ENCODE peak calls at places on chromosomes 16 and 17, in eight cellular contexts. One of them, this sample, is unnamed.

GRCh38 chr17:214881-215331 is 33.5 kb upstream of the DOC2B start:
- DNase-seq in retinal pigment epithelial cell: no peak
- DNase-seq in AG04450: no peak
- DNase-seq in prostate gland: no peak
- DNase-seq in keratinocyte: no peak
- DNase-seq in right lobe of liver: no peak
- DNase-seq in fibroblast of lung: no peak
- DNase-seq in kidney epithelial cell: no peak
- DNase-seq in this sample: no peak

GRCh38 chr16:58024673-58025350 is 742 bp upstream of the MMP15 start:
- DNase-seq in retinal pigment epithelial cell: no peak
- DNase-seq in AG04450: no peak
- DNase-seq in prostate gland: no peak
- DNase-seq in keratinocyte: no peak
- DNase-seq in right lobe of liver: peak
- DNase-seq in fibroblast of lung: peak
- DNase-seq in kidney epithelial cell: no peak
- DNase-seq in this sample: no peak

GRCh38 chr16:87316923-87317765 is at the start of gene C16orf95:
- DNase-seq in retinal pigment epithelial cell: peak
- DNase-seq in AG04450: peak
- DNase-seq in prostate gland: peak
- DNase-seq in keratinocyte: peak
- DNase-seq in right lobe of liver: peak
- DNase-seq in fibroblast of lung: peak
- DNase-seq in kidney epithelial cell: peak
- DNase-seq in this sample: peak

GRCh38 chr16:10728035-10728462 is 15.6 kb upstream of the NUBP1 start:
- DNase-seq in retinal pigment epithelial cell: no peak
- DNase-seq in AG04450: no peak
- DNase-seq in prostate gland: no peak
- DNase-seq in keratinocyte: no peak
- DNase-seq in right lobe of liver: peak
- DNase-seq in fibroblast of lung: no peak
- DNase-seq in kidney epithelial cell: no peak
- DNase-seq in this sample: no peak

GRCh38 chr17:73462830-73463229 is 151.0 kb upstream of the CDC42EP4 start:
- DNase-seq in retinal pigment epithelial cell: no peak
- DNase-seq in AG04450: no peak
- DNase-seq in prostate gland: no peak
- DNase-seq in keratinocyte: no peak
- DNase-seq in right lobe of liver: no peak
- DNase-seq in fibroblast of lung: no peak
- DNase-seq in kidney epithelial cell: no peak
- DNase-seq in this sample: no peak

GRCh38 chr16:359871-360697 is 7.6 kb upstream of the AXIN1 start:
- DNase-seq in retinal pigment epithelial cell: peak
- DNase-seq in AG04450: no peak
- DNase-seq in prostate gland: no peak
- DNase-seq in keratinocyte: no peak
- DNase-seq in right lobe of liver: peak
- DNase-seq in fibroblast of lung: no peak
- DNase-seq in kidney epithelial cell: no peak
- DNase-seq in this sample: no peak

GRCh38 chr17:3845361-3845753 is 689 bp downstream of the NCBP3 start:
- DNase-seq in retinal pigment epithelial cell: no peak
- DNase-seq in AG04450: no peak
- DNase-seq in prostate gland: no peak
- DNase-seq in keratinocyte: no peak
- DNase-seq in right lobe of liver: no peak
- DNase-seq in fibroblast of lung: peak
- DNase-seq in kidney epithelial cell: no peak
- DNase-seq in this sample: no peak

GRCh38 chr17:1227917-1228751 is 42.1 kb upstream of the BHLHA9 start:
- DNase-seq in retinal pigment epithelial cell: no peak
- DNase-seq in AG04450: no peak
- DNase-seq in prostate gland: no peak
- DNase-seq in keratinocyte: no peak
- DNase-seq in right lobe of liver: peak
- DNase-seq in fibroblast of lung: no peak
- DNase-seq in kidney epithelial cell: no peak
- DNase-seq in this sample: no peak

GRCh38 chr16:52318259-52319008 is 228.5 kb downstream of the TOX3 start:
- DNase-seq in retinal pigment epithelial cell: no peak
- DNase-seq in AG04450: no peak
- DNase-seq in prostate gland: no peak
- DNase-seq in keratinocyte: no peak
- DNase-seq in right lobe of liver: no peak
- DNase-seq in fibroblast of lung: no peak
- DNase-seq in kidney epithelial cell: no peak
- DNase-seq in this sample: no peak

GRCh38 chr16:66204761-66205160 is 161.7 kb upstream of the CDH5 start:
- DNase-seq in retinal pigment epithelial cell: no peak
- DNase-seq in AG04450: no peak
- DNase-seq in prostate gland: no peak
- DNase-seq in keratinocyte: no peak
- DNase-seq in right lobe of liver: no peak
- DNase-seq in fibroblast of lung: peak
- DNase-seq in kidney epithelial cell: no peak
- DNase-seq in this sample: no peak

GRCh38 chr16:24075929-24076716 is 180.0 kb upstream of the CACNG3 start:
- DNase-seq in retinal pigment epithelial cell: peak
- DNase-seq in AG04450: no peak
- DNase-seq in prostate gland: no peak
- DNase-seq in keratinocyte: no peak
- DNase-seq in right lobe of liver: no peak
- DNase-seq in fibroblast of lung: no peak
- DNase-seq in kidney epithelial cell: no peak
- DNase-seq in this sample: no peak

GRCh38 chr16:86491643-86492030 is 18.7 kb upstream of the FOXF1 start:
- DNase-seq in retinal pigment epithelial cell: no peak
- DNase-seq in AG04450: no peak
- DNase-seq in prostate gland: no peak
- DNase-seq in keratinocyte: no peak
- DNase-seq in right lobe of liver: no peak
- DNase-seq in fibroblast of lung: no peak
- DNase-seq in kidney epithelial cell: no peak
- DNase-seq in this sample: no peak

GRCh38 chr16:69465083-69465721 is 40.8 kb downstream of the CYB5B start:
- DNase-seq in retinal pigment epithelial cell: no peak
- DNase-seq in AG04450: no peak
- DNase-seq in prostate gland: no peak
- DNase-seq in keratinocyte: no peak
- DNase-seq in right lobe of liver: no peak
- DNase-seq in fibroblast of lung: peak
- DNase-seq in kidney epithelial cell: no peak
- DNase-seq in this sample: no peak

GRCh38 chr16:78852236-78852635 is 748.3 kb downstream of the MAF start:
- DNase-seq in retinal pigment epithelial cell: no peak
- DNase-seq in AG04450: no peak
- DNase-seq in prostate gland: no peak
- DNase-seq in keratinocyte: no peak
- DNase-seq in right lobe of liver: no peak
- DNase-seq in fibroblast of lung: no peak
- DNase-seq in kidney epithelial cell: no peak
- DNase-seq in this sample: no peak

GRCh38 chr16:66728117-66728787 is 23.2 kb downstream of the DYNC1LI2 start:
- DNase-seq in retinal pigment epithelial cell: no peak
- DNase-seq in AG04450: no peak
- DNase-seq in prostate gland: peak
- DNase-seq in keratinocyte: no peak
- DNase-seq in right lobe of liver: no peak
- DNase-seq in fibroblast of lung: peak
- DNase-seq in kidney epithelial cell: no peak
- DNase-seq in this sample: no peak

GRCh38 chr16:48619547-48619946 is 9.6 kb upstream of the N4BP1 start:
- DNase-seq in retinal pigment epithelial cell: no peak
- DNase-seq in AG04450: no peak
- DNase-seq in prostate gland: no peak
- DNase-seq in keratinocyte: no peak
- DNase-seq in right lobe of liver: no peak
- DNase-seq in fibroblast of lung: no peak
- DNase-seq in kidney epithelial cell: no peak
- DNase-seq in this sample: no peak

DNA sequence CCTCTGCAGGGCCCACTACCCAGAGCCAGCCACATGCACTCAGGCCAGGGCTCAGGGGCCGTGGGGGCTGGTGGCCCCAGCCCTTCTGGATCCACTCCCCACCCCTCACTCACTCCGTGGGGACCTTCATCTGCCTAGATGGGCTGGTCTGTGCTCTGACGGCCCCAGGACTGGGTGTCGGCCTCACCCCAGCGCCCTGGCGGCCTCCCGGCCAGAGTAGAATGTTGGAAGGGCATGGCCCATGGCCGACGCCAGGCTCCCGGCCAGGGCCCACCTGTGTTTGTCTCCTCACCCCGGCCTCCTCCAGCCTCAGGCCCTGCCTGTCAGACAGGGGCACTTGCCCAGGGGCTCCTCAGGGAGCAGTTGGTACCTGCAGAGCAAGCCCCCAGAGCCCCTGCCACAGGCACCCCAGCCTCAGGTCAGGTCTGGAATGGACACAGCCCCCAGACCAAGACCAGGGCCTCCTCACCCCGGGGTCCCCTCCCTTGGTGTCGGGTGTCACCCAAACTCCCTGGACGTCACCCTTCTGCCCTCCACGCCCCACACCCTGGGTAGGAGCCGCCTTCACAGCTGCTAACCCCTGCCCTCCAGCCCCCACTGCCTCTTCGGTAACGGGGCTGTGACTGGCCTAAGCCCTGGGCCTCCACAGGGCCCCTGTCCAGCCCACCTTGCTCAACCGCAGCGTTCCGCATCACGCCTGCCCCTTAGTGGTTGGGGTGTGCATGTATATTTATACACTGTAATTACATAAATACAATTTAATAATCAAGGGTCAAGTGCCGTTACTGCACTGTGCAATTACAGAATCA is 3.0 kb upstream of the CDH15 start:
- DNase-seq in retinal pigment epithelial cell: no peak
- DNase-seq in AG04450: no peak
- DNase-seq in prostate gland: no peak
- DNase-seq in keratinocyte: no peak
- DNase-seq in right lobe of liver: no peak
- DNase-seq in fibroblast of lung: no peak
- DNase-seq in kidney epithelial cell: no peak
- DNase-seq in this sample: no peak
- TF ChIP-seq CTCF in retinal pigment epithelial cell: peak
- TF ChIP-seq CTCF in AG04450: peak
- TF ChIP-seq CTCF in prostate gland: no peak
- TF ChIP-seq CTCF in keratinocyte: no peak
- TF ChIP-seq CTCF in right lobe of liver: no peak
- TF ChIP-seq CTCF in fibroblast of lung: no peak
- TF ChIP-seq CTCF in kidney epithelial cell: no peak
- TF ChIP-seq CTCF in this sample: no peak

DNA sequence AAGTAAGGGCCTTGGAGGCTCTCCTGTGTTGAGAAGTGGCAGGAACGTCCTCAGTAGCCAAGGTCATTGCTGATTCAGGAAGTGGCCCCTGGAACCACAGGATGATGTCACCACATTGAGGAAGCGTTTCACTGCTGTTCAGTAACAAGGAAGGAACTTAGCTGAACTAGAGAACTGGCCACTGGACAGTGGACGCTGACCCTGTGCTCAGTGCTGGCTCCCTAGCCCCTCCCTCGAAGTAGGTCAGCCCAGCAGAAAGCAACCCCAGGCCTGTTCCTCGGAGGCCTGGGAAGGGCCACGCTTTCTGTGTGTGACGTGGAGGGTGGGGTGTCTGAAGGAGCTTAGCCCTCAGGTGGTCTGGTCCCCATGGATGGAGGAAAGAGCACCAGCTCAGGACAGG is 58.3 kb downstream of the B9D1 start:
- DNase-seq in retinal pigment epithelial cell: no peak
- DNase-seq in AG04450: no peak
- DNase-seq in prostate gland: no peak
- DNase-seq in keratinocyte: no peak
- DNase-seq in right lobe of liver: peak
- DNase-seq in fibroblast of lung: peak
- DNase-seq in kidney epithelial cell: peak
- DNase-seq in this sample: no peak
- TF ChIP-seq CTCF in retinal pigment epithelial cell: no peak
- TF ChIP-seq CTCF in AG04450: no peak
- TF ChIP-seq CTCF in prostate gland: no peak
- TF ChIP-seq CTCF in keratinocyte: no peak
- TF ChIP-seq CTCF in right lobe of liver: no peak
- TF ChIP-seq CTCF in fibroblast of lung: no peak
- TF ChIP-seq CTCF in kidney epithelial cell: no peak
- TF ChIP-seq CTCF in this sample: no peak

DNA sequence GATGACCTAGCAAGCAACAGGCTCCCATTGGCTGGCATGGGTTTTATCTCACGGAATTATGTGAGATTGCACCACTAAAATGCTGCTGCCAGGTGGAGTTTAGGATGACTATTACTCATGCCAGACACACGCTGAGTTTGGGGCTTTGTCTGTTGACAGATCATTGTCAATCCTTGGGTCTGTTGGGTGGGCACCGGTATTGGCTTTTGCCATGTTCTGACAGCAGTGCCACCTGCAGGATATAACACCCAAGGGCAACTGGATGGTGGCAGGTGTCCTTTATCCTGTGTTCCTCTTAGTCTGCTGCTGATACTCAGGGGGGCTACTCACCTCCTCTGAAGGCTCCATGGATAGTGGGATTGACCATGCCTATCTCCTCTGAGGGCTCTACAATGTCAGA is 221.6 kb upstream of the DYNLRB2 start:
- DNase-seq in retinal pigment epithelial cell: no peak
- DNase-seq in AG04450: no peak
- DNase-seq in prostate gland: no peak
- DNase-seq in keratinocyte: no peak
- DNase-seq in right lobe of liver: no peak
- DNase-seq in fibroblast of lung: no peak
- DNase-seq in kidney epithelial cell: no peak
- DNase-seq in this sample: no peak
- TF ChIP-seq CTCF in retinal pigment epithelial cell: peak
- TF ChIP-seq CTCF in AG04450: no peak
- TF ChIP-seq CTCF in prostate gland: no peak
- TF ChIP-seq CTCF in keratinocyte: peak
- TF ChIP-seq CTCF in right lobe of liver: peak
- TF ChIP-seq CTCF in fibroblast of lung: no peak
- TF ChIP-seq CTCF in kidney epithelial cell: no peak
- TF ChIP-seq CTCF in this sample: no peak

DNA sequence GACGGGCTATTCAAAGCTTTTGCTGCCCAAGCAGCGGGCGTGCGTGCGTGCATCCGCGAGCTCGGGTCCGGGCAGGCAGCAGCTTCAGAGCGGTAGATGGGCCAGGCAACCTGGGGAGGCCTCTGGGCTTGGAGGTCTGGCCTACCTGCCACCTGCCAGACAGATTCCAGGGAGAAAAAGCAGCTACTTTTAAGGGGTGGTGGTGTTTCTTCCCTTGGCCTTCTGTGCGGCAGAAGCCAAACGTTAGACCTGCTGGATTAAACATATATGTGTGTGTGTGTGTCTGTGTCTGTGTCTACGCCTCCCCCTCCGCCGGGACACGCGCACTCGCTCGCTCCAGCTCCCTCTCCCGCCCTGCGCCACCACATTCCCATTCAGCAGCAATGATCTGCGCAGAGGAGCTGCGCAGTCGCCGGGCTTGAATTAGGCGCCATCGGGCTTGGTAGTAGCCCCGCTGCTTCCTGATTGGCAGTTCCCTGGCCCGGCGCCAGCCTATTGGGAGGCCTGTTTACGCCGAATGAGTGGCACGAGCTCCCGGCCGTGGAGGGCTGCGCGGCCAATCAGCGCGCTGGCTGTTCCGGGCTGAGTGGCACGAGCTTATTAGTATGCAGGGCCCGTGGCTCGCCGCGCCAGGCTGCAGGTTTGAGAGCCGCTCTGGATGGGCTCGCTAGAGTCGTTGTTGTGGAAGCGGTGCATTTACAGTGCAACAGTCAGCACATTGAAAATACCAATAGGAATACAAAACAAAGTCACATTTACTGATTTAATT is at the start of gene BAHCC1:
- DNase-seq in retinal pigment epithelial cell: peak
- DNase-seq in AG04450: peak
- DNase-seq in prostate gland: peak
- DNase-seq in keratinocyte: peak
- DNase-seq in right lobe of liver: peak
- DNase-seq in fibroblast of lung: peak
- DNase-seq in kidney epithelial cell: peak
- DNase-seq in this sample: peak
- TF ChIP-seq CTCF in retinal pigment epithelial cell: no peak
- TF ChIP-seq CTCF in AG04450: no peak
- TF ChIP-seq CTCF in prostate gland: no peak
- TF ChIP-seq CTCF in keratinocyte: no peak
- TF ChIP-seq CTCF in right lobe of liver: no peak
- TF ChIP-seq CTCF in fibroblast of lung: no peak
- TF ChIP-seq CTCF in kidney epithelial cell: no peak
- TF ChIP-seq CTCF in this sample: no peak